ENCODE peak calls at places on chromosomes 13 and 19, in six cellular contexts. S is neuronal stem cell; F is A673; G is effector memory CD4-positive, alpha-beta T cell; M is tibial nerve; O is heart right ventricle. R is an unnamed sample. For H3K36me3, the result is how much of the 10 kb centered on the place peaks cover.

GRCh38 chr13:97235549-97236206 is 13.5 kb downstream of the MBNL2 start:
- DNase-seq in G (no peak), F (no peak), O (peak), M (no peak), S (no peak), R (no peak)

GRCh38 chr19:950352-951066 is 24.7 kb downstream of the ARID3A start:
- DNase-seq in S (no peak), F (no peak), O (no peak), G (no peak), M (no peak), R (no peak)

GRCh38 chr19:10553943-10554381 is 10.3 kb downstream of the ATG4D start:
- DNase-seq in M (no peak), S (no peak), G (peak), O (no peak), F (no peak), R (no peak)

GRCh38 chr13:91347996-91348905 is 764 bp downstream of the MIR17HG start:
- DNase-seq in G (peak), O (peak), M (peak), F (peak), S (peak), R (no peak)

GRCh38 chr13:75986818-75987217 is 350.7 kb downstream of the LMO7 start:
- DNase-seq in M (no peak), G (no peak), O (no peak), F (no peak), S (no peak), R (no peak)

GRCh38 chr13:52348081-52348480 is 57.9 kb downstream of the THSD1 start:
- DNase-seq in O (no peak), G (no peak), F (no peak), M (no peak), S (no peak), R (no peak)

GRCh38 chr19:45306522-45307027 is 16.1 kb downstream of the CKM start:
- DNase-seq in M (no peak), F (peak), G (no peak), O (no peak), S (no peak), R (no peak)

GRCh38 chr13:107770541-107770940 is 444.8 kb downstream of the LIG4 start:
- DNase-seq in M (no peak), G (no peak), S (peak), F (no peak), O (no peak), R (no peak)

GRCh38 chr13:40388617-40389016 is 277.8 kb downstream of the FOXO1 start:
- DNase-seq in S (no peak), O (no peak), F (no peak), G (peak), M (no peak), R (no peak)

GRCh38 chr19:16660763-16661479 is at the start of gene TMEM38A:
- DNase-seq in G (peak), S (peak), M (peak), F (peak), O (peak), R (no peak)

GRCh38 chr13:30216111-30216510 is 91.2 kb downstream of the KATNAL1 start:
- DNase-seq in F (peak), O (no peak), M (no peak), S (no peak), G (no peak), R (no peak)

GRCh38 chr13:24540236-24541126 is 27.9 kb upstream of the PARP4 start:
- DNase-seq in F (peak), O (no peak), S (peak), M (no peak), G (no peak), R (no peak)

GRCh38 chr13:75331792-75332349 is 150.1 kb downstream of the TBC1D4 start:
- DNase-seq in O (no peak), S (no peak), F (no peak), M (no peak), G (no peak), R (no peak)

GRCh38 chr13:95099541-95099940 is 201.7 kb downstream of the ABCC4 start:
- DNase-seq in S (no peak), M (no peak), O (no peak), F (no peak), G (no peak), R (no peak)

GRCh38 chr13:30898721-30899188 is 7.3 kb upstream of the MEDAG start:
- DNase-seq in F (no peak), M (peak), G (no peak), O (no peak), S (no peak), R (no peak)

GRCh38 chr13:110561335-110562033 is at the start of gene RAB20:
- DNase-seq in G (peak), M (peak), O (peak), F (peak), S (peak), R (no peak)

GRCh38 chr13:109985871-109986270 is 199.5 kb upstream of the IRS2 start:
- DNase-seq in G (no peak), M (no peak), O (no peak), F (no peak), S (no peak), R (no peak)

GRCh38 chr19:19546751-19547162 is 8.7 kb downstream of the CILP2 start:
- DNase-seq in G (no peak), S (no peak), F (no peak), M (no peak), O (peak), R (no peak)

GRCh38 chr13:24684600-24684998 is 4.4 kb downstream of the ATP12A start:
- DNase-seq in S (no peak), O (no peak), G (no peak), M (no peak), F (peak), R (no peak)

GRCh38 chr13:114130708-114131580 is 1.5 kb downstream of the RASA3 start:
- DNase-seq in M (no peak), F (peak), G (peak), S (no peak), O (peak), R (no peak)

GRCh38 chr13:114128624-114129522 is 3.5 kb downstream of the RASA3 start:
- DNase-seq in S (no peak), O (peak), F (peak), G (peak), M (peak), R (no peak)

GRCh38 chr13:114128348-114128623 is 4.1 kb downstream of the RASA3 start:
- DNase-seq in G (no peak), M (no peak), S (no peak), O (no peak), F (no peak), R (no peak)

GRCh38 chr13:114130131-114130707 is 2.2 kb downstream of the RASA3 start:
- DNase-seq in M (no peak), O (no peak), S (no peak), G (no peak), F (no peak), R (no peak)

GRCh38 chr13:114129649-114130062 is 2.8 kb downstream of the RASA3 start:
- DNase-seq in M (no peak), F (no peak), G (no peak), O (no peak), S (no peak), R (no peak)
- H3K4me3 ChIP-seq in M (no peak), F (no peak), G (peak), O (no peak), S (no peak), R (no peak)

DNA sequence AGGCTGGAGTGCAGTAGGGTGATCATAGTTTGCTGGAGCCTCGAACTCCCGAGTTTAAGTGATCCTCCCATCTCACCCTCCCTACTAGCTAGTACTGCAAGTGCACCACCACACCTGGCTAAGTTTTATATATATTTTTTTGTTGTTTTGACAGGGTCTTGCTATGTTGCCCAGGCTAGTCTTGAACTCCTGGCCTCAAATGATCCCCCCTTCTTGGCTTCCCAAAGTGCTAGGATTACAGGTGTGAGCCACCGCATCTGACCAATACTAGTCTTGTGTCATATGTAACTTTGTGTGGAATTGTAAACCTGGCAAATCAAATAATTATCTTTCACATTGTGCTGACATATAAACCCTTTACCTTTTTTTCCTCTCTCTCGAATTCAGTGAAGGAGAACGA is 10.2 kb downstream of the HNRNPM start:
- DNase-seq in F (no peak), G (no peak), S (no peak), M (no peak), O (no peak), R (no peak)
- H3K36me3 ChIP-seq in F (half or more), G (under half), S (under half), M (under half), O (under half), R (under half)

GRCh38 chr19:52691215-52691610 is 43.6 kb downstream of the ZNF611 start:
- DNase-seq in S (no peak), G (no peak), F (no peak), O (peak), M (no peak), R (no peak)
- H3K4me3 ChIP-seq in S (no peak), G (peak), F (no peak), O (peak), M (peak), R (no peak)

GRCh38 chr19:49858591-49858985 is 7.6 kb downstream of the PTOV1 start:
- DNase-seq in O (no peak), S (no peak), G (no peak), F (no peak), M (peak), R (no peak)

GRCh38 chr19:49861541-49862410 is 5.6 kb downstream of the PNKP start:
- DNase-seq in M (no peak), G (no peak), O (no peak), S (no peak), F (no peak), R (no peak)

GRCh38 chr19:49861127-49861526 is 6.2 kb downstream of the PNKP start:
- DNase-seq in O (peak), G (no peak), F (peak), M (peak), S (no peak), R (no peak)

GRCh38 chr19:49860716-49861100 is 6.7 kb downstream of the PNKP start:
- DNase-seq in M (peak), F (no peak), O (no peak), G (no peak), S (no peak), R (no peak)

GRCh38 chr19:49859838-49860715 is 7.3 kb downstream of the PNKP start:
- DNase-seq in S (no peak), O (no peak), M (no peak), F (no peak), G (no peak), R (no peak)
- H3K36me3 ChIP-seq in S (half or more), O (under half), M (under half), F (half or more), G (half or more), R (half or more)

DNA sequence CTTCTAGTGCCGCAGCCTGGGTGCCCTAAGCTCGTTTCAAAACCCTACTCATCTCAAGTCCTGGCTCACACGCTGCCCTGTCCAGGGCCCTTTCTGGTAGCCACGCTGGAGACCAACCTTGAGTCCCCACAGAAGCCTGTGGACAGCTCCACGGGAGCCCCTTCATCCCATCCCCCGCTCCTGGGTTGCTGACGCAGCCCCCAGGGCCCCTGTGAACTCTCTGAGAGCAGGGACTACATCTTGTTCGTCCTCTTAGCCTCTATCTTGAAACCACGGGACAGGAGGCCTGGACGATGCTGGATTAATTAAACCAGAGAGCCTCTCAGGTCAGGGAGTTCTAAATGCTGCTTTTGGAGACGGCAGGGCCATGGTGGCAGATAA is 7.4 kb downstream of the MLLT1 start:
- DNase-seq in F (no peak), M (no peak), O (no peak), G (no peak), S (no peak), R (no peak)
- H3K4me3 ChIP-seq in F (no peak), M (peak), O (peak), G (no peak), S (no peak), R (no peak)

R was measured in iPS DF 6.9.